ENCODE peak calls at places on chromosomes 7 and 10, in eight cellular contexts. Q, L, R, D, V, C, M and F are unnamed samples.

GRCh38 chr10:26682926-26683325 is 14.6 kb upstream of the PDSS1 start:
- DNase-seq in C (no peak), R (no peak), V (no peak), M (no peak), D (no peak), L (no peak), Q (no peak), F (no peak)

GRCh38 chr10:32151876-32152275 is 95.7 kb upstream of the KIF5B start:
- DNase-seq in R (no peak), L (no peak), M (no peak), Q (no peak), C (no peak), D (no peak), V (peak; percentile 5), F (no peak)

GRCh38 chr7:12111461-12112405 is 99.4 kb upstream of the TMEM106B start:
- DNase-seq in V (no peak), D (no peak), C (peak; percentile 83), Q (no peak), R (no peak), L (no peak), M (peak; percentile 54), F (no peak)

GRCh38 chr7:1555813-1556540 is at the start of gene TMEM184A:
- DNase-seq in R (peak; percentile 90), L (peak; percentile 98), C (peak; percentile 88), M (peak; percentile 77), V (no peak), Q (no peak), D (no peak), F (peak; percentile 97)

GRCh38 chr7:26653430-26653911 is 210.9 kb downstream of the SKAP2 start:
- DNase-seq in V (no peak), Q (no peak), M (no peak), D (no peak), R (no peak), C (no peak), L (peak; percentile 95), F (peak; percentile 75)

GRCh38 chr7:96061844-96062243 is 260.1 kb downstream of the SLC25A13 start:
- DNase-seq in C (no peak), V (no peak), R (no peak), Q (no peak), L (no peak), M (no peak), D (no peak), F (no peak)

GRCh38 chr10:114271779-114272167 is 32.7 kb downstream of the VWA2 start:
- DNase-seq in Q (peak; percentile 86), L (peak; percentile 80), M (peak; percentile 37), D (peak; percentile 87), R (peak; percentile 65), C (no peak), V (peak; percentile 94), F (no peak)

GRCh38 chr10:8280946-8281345 is 226.5 kb downstream of the GATA3 start:
- DNase-seq in R (no peak), M (no peak), Q (no peak), L (no peak), D (no peak), V (no peak), C (no peak), F (no peak)

GRCh38 chr7:22781230-22781711 is 41.4 kb downstream of the TOMM7 start:
- DNase-seq in R (no peak), V (peak; percentile 78), M (no peak), D (peak; percentile 85), C (no peak), Q (peak; percentile 83), L (no peak), F (no peak)

GRCh38 chr10:110311357-110311949 is 6.7 kb upstream of the SMNDC1 start:
- DNase-seq in C (peak; percentile 64), V (peak; percentile 46), D (no peak), M (peak; percentile 43), L (peak; percentile 47), R (peak; percentile 54), Q (no peak), F (peak; percentile 19)

GRCh38 chr7:70830060-70830395 is 301.9 kb upstream of the GALNT17 start:
- DNase-seq in Q (no peak), R (no peak), C (no peak), D (no peak), L (no peak), M (no peak), V (no peak), F (no peak)
- TF ChIP-seq CTCF in Q (no peak), R (no peak), C (no peak), D (no peak), L (no peak), M (no peak), V (no peak), F (no peak)

DNA sequence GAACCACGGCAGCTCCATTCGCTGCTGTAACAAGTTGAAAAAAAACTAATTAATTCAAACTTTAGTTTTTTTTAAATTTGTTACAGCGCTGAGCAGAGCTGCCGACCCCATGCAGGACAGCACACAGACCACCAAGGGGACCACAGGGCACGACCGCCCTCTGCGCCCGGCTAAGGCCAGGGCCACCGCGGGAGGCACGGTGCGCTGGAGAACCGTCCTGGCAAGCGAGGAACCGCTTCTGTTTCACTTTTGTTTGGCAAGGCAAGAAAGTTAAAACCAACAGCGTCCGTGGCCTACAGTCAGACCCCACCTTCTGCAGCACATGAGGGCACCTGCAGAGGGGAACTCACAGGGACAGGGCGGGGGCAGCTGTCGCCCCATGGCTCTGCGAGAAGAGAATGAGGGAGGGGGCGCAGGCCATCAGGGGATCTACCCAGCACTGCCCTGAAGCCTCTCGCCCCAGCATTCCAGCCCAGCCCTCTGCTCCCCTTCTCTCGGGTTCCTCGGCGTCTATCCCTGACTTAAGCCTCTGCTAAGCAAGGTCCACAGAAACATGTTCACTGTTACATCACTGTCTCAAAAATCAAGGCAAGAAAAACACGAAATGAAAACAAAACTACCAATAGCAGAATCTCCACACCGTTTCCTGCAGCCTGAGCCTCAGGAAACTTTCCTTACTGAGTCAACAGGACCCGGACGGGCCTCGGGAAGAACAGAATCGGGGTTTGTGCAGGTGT is 204.4 kb downstream of the DIP2C start:
- DNase-seq in D (no peak), M (peak; percentile 27), Q (no peak), C (no peak), R (no peak), V (peak; percentile 23), L (no peak), F (no peak)
- H3K4me3 ChIP-seq in D (peak overlapping the region; percentile 5), M (no peak overlapping the region), Q (peak overlapping the region; percentile 43), C (no peak overlapping the region), R (peak overlapping the region; percentile 33), V (peak overlapping the region; percentile 64), L (no peak overlapping the region), F (peak overlapping the region; percentile 60)

GRCh38 chr7:30989008-30989823 is 25.5 kb downstream of the GHRHR start:
- DNase-seq in M (no peak), L (no peak), V (no peak), D (no peak), Q (no peak), C (peak; percentile 47), R (no peak), F (no peak)
- TF ChIP-seq CTCF in M (no peak), L (no peak), V (no peak), D (no peak), Q (no peak), C (no peak), R (no peak), F (no peak)

DNA sequence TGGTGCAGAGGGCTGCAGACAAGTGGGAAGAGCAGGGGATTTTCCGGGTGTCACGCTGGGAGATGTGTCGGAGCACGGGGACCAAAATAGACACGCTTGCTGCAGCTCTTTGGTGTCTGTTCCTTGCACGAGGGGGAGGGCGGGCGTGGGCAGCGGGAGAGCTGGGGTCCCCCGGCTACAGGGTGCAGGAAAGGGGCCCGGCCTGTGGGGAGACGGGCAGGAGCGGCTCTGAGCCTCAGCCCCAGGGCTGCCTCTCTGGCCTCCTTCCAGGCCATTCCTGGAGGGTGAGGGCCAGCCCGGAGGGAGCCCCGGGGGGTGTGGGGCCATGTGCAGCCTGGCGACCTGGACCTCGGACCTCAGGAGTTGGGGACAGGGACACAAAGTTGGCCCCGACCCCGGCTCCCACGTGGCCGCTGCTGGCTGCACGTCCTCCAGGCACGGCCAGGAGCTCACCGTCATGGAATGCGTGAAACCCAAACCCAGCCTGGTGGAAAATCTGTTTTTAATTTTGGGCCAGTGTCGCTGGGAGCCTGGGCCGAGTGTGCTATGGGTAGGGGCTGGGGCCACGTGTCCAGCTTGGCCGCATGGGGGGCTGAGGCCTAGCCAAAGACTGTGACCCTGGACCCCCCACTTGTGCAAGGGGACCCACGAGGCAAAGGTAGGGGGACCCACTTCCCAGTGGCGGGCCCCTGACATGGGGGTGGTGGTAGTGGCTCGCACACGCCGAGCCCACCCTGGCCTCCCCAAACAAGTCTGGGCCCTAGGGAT is 6.6 kb downstream of the TTYH3 start:
- DNase-seq in M (no peak), L (no peak), D (no peak), R (no peak), C (peak; percentile 90), Q (peak; percentile 43), V (peak; percentile 39), F (no peak)
- H3K4me3 ChIP-seq in M (no peak overlapping the region), L (no peak overlapping the region), D (no peak overlapping the region), R (no peak overlapping the region), C (peak overlapping the region; percentile 1), Q (no peak overlapping the region), V (no peak overlapping the region), F (no peak overlapping the region)

DNA sequence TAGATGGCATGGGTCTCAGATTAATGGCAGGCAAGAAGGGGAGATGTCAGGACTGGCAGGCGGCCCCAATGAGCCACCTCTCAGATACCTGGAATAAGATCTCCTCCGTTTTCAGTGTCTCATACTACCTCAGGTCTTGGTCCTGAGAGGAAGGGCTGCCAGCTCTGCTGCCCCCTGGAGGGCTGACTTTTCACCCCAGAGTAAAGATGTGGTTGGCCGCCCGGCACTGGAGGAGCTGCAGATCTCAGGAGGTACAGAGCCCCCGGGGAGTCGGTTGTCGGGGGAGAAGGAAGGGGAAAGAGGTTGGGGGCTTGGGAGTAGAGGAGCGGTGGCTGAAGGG is 642 bp upstream of the COL13A1 start:
- DNase-seq in R (peak; percentile 88), M (peak; percentile 45), C (peak; percentile 73), Q (no peak), L (peak; percentile 67), D (no peak), V (peak; percentile 58), F (no peak)
- TF ChIP-seq CTCF in R (peak; percentile 69), M (no peak), C (peak; percentile 72), Q (peak; percentile 81), L (peak; percentile 82), D (peak; percentile 74), V (peak; percentile 80), F (peak; percentile 51)